ENCODE peak calls at places on chromosomes 3 and 15, in seven cellular contexts. A is naive thymus-derived CD4-positive, alpha-beta T cell; U is effector memory CD4-positive, alpha-beta T cell; D is PC-9; Q is tibial artery; M is IMR-90; G is psoas muscle. K is an unnamed sample.

GRCh38 chr3:127786358-127787070 is 35.8 kb downstream of the MGLL start:
- DNase-seq in G (peak; percentile 91), U (no peak), A (no peak), Q (peak; percentile 83), M (peak; percentile 62), D (no peak), K (no peak)

GRCh38 chr3:173398111-173398479 is 551 bp downstream of the NLGN1 start:
- DNase-seq in M (no peak), G (no peak), U (no peak), Q (no peak), D (no peak), A (no peak), K (no peak)

GRCh38 chr15:99169769-99170311 is 65.0 kb downstream of the SYNM start:
- DNase-seq in Q (peak; percentile 91), U (no peak), M (peak; percentile 89), G (no peak), A (no peak), D (no peak), K (no peak)

GRCh38 chr15:39269352-39269751 is 311.5 kb upstream of the THBS1 start:
- DNase-seq in M (no peak), Q (no peak), G (no peak), D (no peak), A (no peak), U (no peak), K (no peak)

GRCh38 chr15:65184305-65184943 is 718 bp downstream of the CLPX start:
- DNase-seq in G (peak; percentile 62), D (peak; percentile 58), A (peak; percentile 28), Q (peak; percentile 79), U (no peak), M (peak; percentile 57), K (peak; percentile 59)

GRCh38 chr3:196650740-196651311 is 11.3 kb downstream of the NRROS start:
- DNase-seq in U (no peak), A (no peak), D (peak; percentile 74), G (no peak), Q (no peak), M (peak; percentile 98), K (no peak)

GRCh38 chr3:130950641-130951040 is 56.8 kb downstream of the ATP2C1 start:
- DNase-seq in Q (no peak), A (no peak), M (peak; percentile 78), G (no peak), U (no peak), D (no peak), K (no peak)

GRCh38 chr3:170815930-170816329 is 54.1 kb downstream of the RPL22L1 start:
- DNase-seq in A (no peak), U (no peak), D (no peak), G (no peak), Q (no peak), M (no peak), K (no peak)

GRCh38 chr15:69857246-69857645 is 240.5 kb downstream of the TLE3 start:
- DNase-seq in Q (no peak), G (no peak), M (no peak), U (no peak), D (no peak), A (no peak), K (no peak)

GRCh38 chr3:78604328-78604727 is 1163.5 kb downstream of the ROBO1 start:
- DNase-seq in Q (no peak), G (no peak), U (no peak), D (no peak), A (no peak), M (peak; percentile 80), K (no peak)

GRCh38 chr15:101689901-101690300 is 34.4 kb downstream of the TARS3 start:
- DNase-seq in U (no peak), D (no peak), A (no peak), M (peak; percentile 68), Q (no peak), G (no peak), K (no peak)

GRCh38 chr3:15941958-15942357 is 144.2 kb upstream of the ANKRD28 start:
- DNase-seq in U (no peak), M (peak; percentile 31), G (no peak), Q (no peak), A (no peak), D (no peak), K (no peak)

GRCh38 chr15:31238369-31238768 is 88.3 kb upstream of the KLF13 start:
- DNase-seq in G (no peak), Q (no peak), M (no peak), A (no peak), U (no peak), D (no peak), K (no peak)

GRCh38 chr15:31235298-31236183 is 91.1 kb upstream of the KLF13 start:
- DNase-seq in A (no peak), Q (peak; percentile 55), U (no peak), G (no peak), M (no peak), D (no peak), K (no peak)

GRCh38 chr15:31234815-31235214 is 91.8 kb upstream of the KLF13 start:
- DNase-seq in D (no peak), U (no peak), A (no peak), Q (peak; percentile 46), M (no peak), G (no peak), K (no peak)

GRCh38 chr15:31237042-31237324 is 89.7 kb upstream of the KLF13 start:
- DNase-seq in D (no peak), M (no peak), G (no peak), Q (peak; percentile 44), U (no peak), A (no peak), K (no peak)

DNA sequence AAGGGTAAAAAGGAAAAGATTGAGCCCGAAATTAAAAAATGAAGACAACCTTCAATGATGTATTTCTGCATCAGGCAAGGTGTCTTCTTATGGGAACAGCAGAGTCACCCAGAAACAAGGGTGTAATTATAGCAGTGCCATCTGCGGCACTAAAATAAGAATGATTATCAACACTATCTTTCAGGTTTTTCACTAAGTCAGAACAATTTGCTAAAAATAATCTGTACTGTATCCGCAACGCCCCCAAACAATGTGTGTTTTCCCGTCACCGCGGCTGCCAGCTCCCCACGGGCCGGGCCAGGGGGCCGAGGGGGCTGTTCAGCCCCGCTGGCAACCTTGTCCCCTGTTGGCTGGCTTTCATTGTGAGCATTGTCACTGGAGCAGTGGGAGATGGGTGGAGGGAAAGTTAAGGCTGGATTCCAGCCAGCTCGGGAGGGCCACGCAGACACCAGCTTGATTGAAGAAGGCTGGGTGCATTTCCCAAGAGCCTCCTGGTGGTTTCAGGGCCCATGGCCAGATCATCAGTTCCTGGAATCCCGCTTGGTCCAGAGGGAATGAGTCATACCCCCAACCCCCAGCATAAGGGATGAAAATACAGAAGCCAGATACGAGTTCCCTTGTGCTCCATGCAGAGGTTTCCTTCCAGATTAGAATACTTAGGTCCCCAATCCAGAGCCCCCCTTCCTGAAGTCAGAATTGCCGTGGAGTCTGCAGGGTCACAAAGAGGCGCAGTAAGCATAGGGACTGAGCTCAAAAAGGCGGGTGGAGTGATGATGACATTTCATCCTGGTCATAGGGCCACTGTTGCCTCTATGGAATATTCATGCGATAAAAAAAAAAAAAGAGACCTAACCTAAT is 90.2 kb upstream of the KLF13 start:
- DNase-seq in Q (peak; percentile 90), D (no peak), M (peak; percentile 94), A (no peak), G (peak; percentile 53), U (no peak), K (peak; percentile 56)
- H3K4me3 ChIP-seq in Q (peak overlapping the region; percentile 32), D (no peak overlapping the region), M (no peak overlapping the region), A (no peak overlapping the region), G (peak overlapping the region; percentile 5), U (no peak overlapping the region), K (no peak overlapping the region)

DNA sequence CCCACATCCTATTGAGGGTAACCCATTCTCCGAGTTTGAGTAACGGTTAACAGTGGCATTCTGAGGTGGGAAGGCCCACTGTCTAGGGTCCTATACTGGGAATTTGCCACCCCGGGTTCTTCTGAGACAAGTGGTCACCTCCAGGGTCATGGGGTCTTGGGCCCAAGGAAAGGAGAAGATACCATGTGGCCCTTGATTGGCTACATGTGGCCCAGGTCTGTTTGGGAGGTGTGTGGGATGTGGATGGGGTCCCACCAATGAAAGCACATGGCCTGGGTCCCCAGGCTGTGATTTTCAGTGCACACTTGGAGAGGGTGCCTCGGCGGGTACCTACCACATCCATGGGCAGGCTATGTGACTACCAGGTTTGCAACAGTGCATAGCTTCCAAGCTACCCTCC is 214.4 kb downstream of the UBE3A start:
- DNase-seq in U (no peak), M (no peak), Q (no peak), A (no peak), G (no peak), D (no peak), K (no peak)
- H3K9me3 ChIP-seq in U (peaks cover 4% of the 10 kb centered on the region), M (peaks cover 76% of the 10 kb centered on the region), Q (peaks cover 23% of the 10 kb centered on the region), A (no peaks in the 10 kb centered on the region), G (no peaks in the 10 kb centered on the region), D (no peaks in the 10 kb centered on the region), K (peaks cover 34% of the 10 kb centered on the region)

GRCh38 chr3:124763644-124764358 is 33.5 kb downstream of the UMPS start:
- DNase-seq in A (no peak), G (no peak), Q (no peak), M (no peak), U (no peak), D (no peak), K (no peak)
- H3K36me3 ChIP-seq in A (no peaks in the 10 kb centered on the region), G (peaks cover 61% of the 10 kb centered on the region), Q (peaks cover 65% of the 10 kb centered on the region), M (peaks cover 48% of the 10 kb centered on the region), U (no peaks in the 10 kb centered on the region), D (peaks cover 5% of the 10 kb centered on the region), K (no peaks in the 10 kb centered on the region)

GRCh38 chr15:59373215-59373614 is 544 bp upstream of the MYO1E start:
- DNase-seq in M (no peak), D (no peak), U (no peak), A (no peak), G (no peak), Q (no peak), K (no peak)
- H3K4me3 ChIP-seq in M (peak overlapping the region; percentile 67), D (peak overlapping the region; percentile 97), U (no peak overlapping the region), A (peak overlapping the region; percentile 56), G (peak overlapping the region; percentile 81), Q (peak overlapping the region; percentile 89), K (peak overlapping the region; percentile 87)

GRCh38 chr3:26522919-26523318 is 99.7 kb upstream of the LRRC3B start:
- DNase-seq in M (no peak), U (no peak), D (no peak), Q (no peak), A (no peak), G (no peak), K (no peak)
- H3K9me3 ChIP-seq in M (peaks cover 12% of the 10 kb centered on the region), U (peaks cover 3% of the 10 kb centered on the region), D (no peaks in the 10 kb centered on the region), Q (peaks cover 9% of the 10 kb centered on the region), A (no peaks in the 10 kb centered on the region), G (peaks cover 16% of the 10 kb centered on the region), K (peaks cover 35% of the 10 kb centered on the region)